ENCODE peak calls at places on chromosomes 11 and 22, in six cellular contexts. J is thoracic aorta; O is activated naive CD4-positive, alpha-beta T cell treated with Interleukin-2 at 50 U/mL for 16 hours; P is AG10803; T is activated CD8-positive, alpha-beta memory T cell treated with anti-CD3 and anti-CD28 coated beads, Interleukin-2, amount 10 ng/mL, durations not matched to agents 7 days and 5 days; C is HuH-7. A is an unnamed sample.

GRCh38 chr22:48722661-48723060 is 1105.0 kb downstream of the BRD1 start:
- DNase-seq in J (no peak), O (no peak), P (no peak), T (no peak), C (no peak), A (no peak)

GRCh38 chr11:44883277-44883676 is 67.4 kb downstream of the TP53I11 start:
- DNase-seq in J (no peak), O (no peak), P (no peak), T (no peak), C (no peak), A (no peak)

GRCh38 chr11:61531033-61531432 is 22.5 kb downstream of the LRRC10B start:
- DNase-seq in J (no peak), O (no peak), P (no peak), T (no peak), C (peak), A (no peak)

GRCh38 chr22:38419121-38419863 is 35.7 kb downstream of the KCNJ4 start:
- DNase-seq in J (no peak), O (no peak), P (no peak), T (no peak), C (no peak), A (no peak)

GRCh38 chr11:1289211-1289935 is 20.1 kb downstream of the TOLLIP start:
- DNase-seq in J (no peak), O (no peak), P (no peak), T (no peak), C (no peak), A (no peak)

GRCh38 chr11:102343789-102344188 is 3.2 kb upstream of the BIRC2 start:
- DNase-seq in J (no peak), O (no peak), P (no peak), T (no peak), C (no peak), A (no peak)

GRCh38 chr22:36554101-36554500 is 25.1 kb upstream of the EIF3D start:
- DNase-seq in J (no peak), O (no peak), P (no peak), T (no peak), C (no peak), A (no peak)

GRCh38 chr11:14082338-14082737 is 119.8 kb downstream of the SPON1 start:
- DNase-seq in J (no peak), O (no peak), P (peak), T (no peak), C (no peak), A (no peak)

GRCh38 chr11:12088047-12088481 is 22.3 kb upstream of the MICAL2 start:
- DNase-seq in J (peak), O (no peak), P (peak), T (peak), C (peak), A (no peak)

GRCh38 chr11:59069082-59069481 is 17.0 kb upstream of the GLYATL1B start:
- DNase-seq in J (no peak), O (no peak), P (no peak), T (no peak), C (no peak), A (no peak)

GRCh38 chr22:41181349-41182241 is 23.5 kb upstream of the L3MBTL2 start:
- DNase-seq in J (no peak), O (no peak), P (peak), T (peak), C (no peak), A (no peak)

GRCh38 chr11:15826826-15827225 is 529.5 kb downstream of the SOX6 start:
- DNase-seq in J (no peak), O (no peak), P (no peak), T (peak), C (peak), A (peak)

GRCh38 chr11:19903620-19904069 is 191.0 kb downstream of the NAV2 start:
- DNase-seq in J (peak), O (peak), P (peak), T (peak), C (peak), A (peak)

GRCh38 chr11:69364901-69365300 is 70.9 kb downstream of the MYEOV start:
- DNase-seq in J (no peak), O (no peak), P (no peak), T (no peak), C (no peak), A (no peak)

GRCh38 chr11:29333993-29334780 is 682.6 kb downstream of the KCNA4 start:
- DNase-seq in J (no peak), O (no peak), P (peak), T (no peak), C (peak), A (no peak)

GRCh38 chr11:81687057-81687456 is 1046.6 kb downstream of the FAM181B start:
- DNase-seq in J (no peak), O (no peak), P (no peak), T (no peak), C (no peak), A (no peak)

GRCh38 chr11:34197256-34197655 is 91.8 kb downstream of the NAT10 start:
- DNase-seq in J (no peak), O (no peak), P (no peak), T (no peak), C (no peak), A (no peak)

GRCh38 chr22:16912281-16912680 is 87.1 kb upstream of the XKR3 start:
- DNase-seq in J (no peak), O (no peak), P (no peak), T (no peak), C (no peak), A (no peak)

GRCh38 chr11:115496892-115497291 is 7.3 kb downstream of the CADM1 start:
- DNase-seq in J (no peak), O (no peak), P (no peak), T (no peak), C (no peak), A (no peak)

GRCh38 chr11:96228472-96228871 is 114.5 kb downstream of the MAML2 start:
- DNase-seq in J (peak), O (no peak), P (peak), T (no peak), C (no peak), A (no peak)

GRCh38 chr11:45471002-45471665 is 185.0 kb upstream of the SYT13 start:
- DNase-seq in J (no peak), O (no peak), P (no peak), T (no peak), C (no peak), A (no peak)

GRCh38 chr11:78429667-78430066 is 12.0 kb upstream of the GAB2 start:
- DNase-seq in J (no peak), O (no peak), P (no peak), T (no peak), C (no peak), A (peak)

GRCh38 chr11:80727315-80727714 is 1286.5 kb upstream of the TENM4 start:
- DNase-seq in J (no peak), O (no peak), P (no peak), T (no peak), C (peak), A (no peak)

GRCh38 chr11:111531687-111532364 is 8.7 kb upstream of the LAYN start:
- DNase-seq in J (no peak), O (peak), P (peak), T (peak), C (no peak), A (no peak)

GRCh38 chr11:67545280-67545679 is 22.0 kb upstream of the CABP2 start:
- DNase-seq in J (no peak), O (no peak), P (no peak), T (no peak), C (peak), A (no peak)

GRCh38 chr11:94960488-94960887 is 12.9 kb downstream of the CWC15 start:
- DNase-seq in J (no peak), O (no peak), P (no peak), T (no peak), C (no peak), A (no peak)

GRCh38 chr11:9269492-9270030 is 4.4 kb upstream of the DENND5A start:
- DNase-seq in J (no peak), O (no peak), P (peak), T (peak), C (no peak), A (no peak)

GRCh38 chr11:35272391-35272821 is 133.4 kb downstream of the CD44 start:
- DNase-seq in J (no peak), O (peak), P (no peak), T (peak), C (no peak), A (no peak)

GRCh38 chr22:50008151-50009040 is 4.2 kb downstream of the IL17REL start:
- DNase-seq in J (no peak), O (no peak), P (no peak), T (no peak), C (no peak), A (peak)

GRCh38 chr11:129143335-129143734 is 48.8 kb downstream of the ARHGAP32 start:
- DNase-seq in J (peak), O (no peak), P (peak), T (no peak), C (peak), A (no peak)

GRCh38 chr22:23161574-23161973 is 16.3 kb downstream of the RAB36 start:
- DNase-seq in J (no peak), O (no peak), P (no peak), T (no peak), C (no peak), A (no peak)

GRCh38 chr22:19933328-19934241 is 8.0 kb upstream of the COMT start:
- DNase-seq in J (no peak), O (no peak), P (no peak), T (no peak), C (no peak), A (no peak)

GRCh38 chr11:46370253-46370652 is 11.2 kb upstream of the MDK start:
- DNase-seq in J (no peak), O (no peak), P (no peak), T (no peak), C (no peak), A (peak)

GRCh38 chr22:35891442-35891841 is 137.2 kb downstream of the RBFOX2 start:
- DNase-seq in J (no peak), O (no peak), P (no peak), T (no peak), C (no peak), A (no peak)

GRCh38 chr11:12841946-12842630 is 167.0 kb upstream of the RASSF10 start:
- DNase-seq in J (no peak), O (no peak), P (peak), T (peak), C (no peak), A (peak)

GRCh38 chr11:19792510-19792909 is 79.9 kb downstream of the NAV2 start:
- DNase-seq in J (no peak), O (no peak), P (no peak), T (no peak), C (no peak), A (no peak)

A was measured in NCI-H2227 treated with DMSO at 0.1 percent for 48 hours.